ENCODE peak calls at places on chromosomes 5 and 9, in seven cellular contexts. V, Q, Y, P, A, T and S are unnamed samples. For H3K36me3, the result is how much of the 10 kb centered on the place peaks cover.

GRCh38 chr9:463455-464125 is 248.9 kb downstream of the DOCK8 start:
- DNase-seq in P (no peak), Y (no peak), V (no peak), Q (peak), A (no peak), T (no peak), S (no peak)

GRCh38 chr5:142437563-142437962 is 112.7 kb upstream of the SPRY4 start:
- DNase-seq in Q (no peak), T (no peak), V (no peak), P (no peak), Y (no peak), A (no peak), S (no peak)

GRCh38 chr5:82467006-82467561 is 188.9 kb upstream of the RPS23 start:
- DNase-seq in P (peak), T (no peak), A (no peak), Y (peak), Q (no peak), V (no peak), S (no peak)

GRCh38 chr5:176533894-176534611 is 3.1 kb downstream of the RNF44 start:
- DNase-seq in V (no peak), P (no peak), A (peak), Q (peak), Y (peak), T (no peak), S (peak)

GRCh38 chr5:65172486-65173129 is 309.1 kb downstream of the ADAMTS6 start:
- DNase-seq in T (no peak), A (no peak), V (no peak), Y (peak), P (no peak), Q (no peak), S (peak)

GRCh38 chr5:143698534-143698933 is 113.4 kb upstream of the HMHB1 start:
- DNase-seq in Q (no peak), P (no peak), Y (no peak), A (no peak), T (no peak), V (no peak), S (no peak)

GRCh38 chr9:75071530-75072122 is 16.3 kb downstream of the NMRK1 start:
- DNase-seq in V (peak), Q (peak), P (no peak), T (no peak), A (no peak), Y (no peak), S (peak)

GRCh38 chr5:177306674-177307543 is 3.3 kb downstream of the PRELID1 start:
- DNase-seq in P (no peak), T (no peak), V (no peak), Y (peak), A (no peak), Q (no peak), S (no peak)

GRCh38 chr9:135009711-135010362 is 77.6 kb upstream of the OLFM1 start:
- DNase-seq in Q (no peak), T (no peak), A (no peak), V (no peak), Y (no peak), P (no peak), S (no peak)

GRCh38 chr5:169006878-169007790 is 293.8 kb downstream of the SLIT3 start:
- DNase-seq in P (no peak), Y (peak), A (no peak), T (no peak), V (no peak), Q (peak), S (peak)

GRCh38 chr5:169083394-169084018 is 217.4 kb downstream of the SLIT3 start:
- DNase-seq in Y (no peak), V (no peak), P (no peak), A (no peak), T (no peak), Q (no peak), S (no peak)

GRCh38 chr5:11650936-11651335 is 253.3 kb downstream of the CTNND2 start:
- DNase-seq in V (no peak), Q (no peak), A (no peak), Y (no peak), T (no peak), P (no peak), S (no peak)

GRCh38 chr5:149730620-149731331 is 666 bp downstream of the PPARGC1B start:
- DNase-seq in P (no peak), T (peak), V (peak), A (peak), Q (peak), Y (peak), S (no peak)

GRCh38 chr5:134245101-134245604 is 19.3 kb upstream of the PPP2CA start:
- DNase-seq in Q (peak), A (no peak), Y (peak), P (no peak), T (peak), V (no peak), S (peak)

GRCh38 chr9:19409406-19410194 is 791 bp downstream of the ACER2 start:
- DNase-seq in P (no peak), V (peak), T (peak), Q (peak), Y (peak), A (peak), S (peak)

GRCh38 chr9:129631673-129632129 is 5.7 kb downstream of the NTMT1 start:
- DNase-seq in T (no peak), P (no peak), V (no peak), A (no peak), Y (no peak), Q (no peak), S (no peak)

GRCh38 chr5:178331491-178331981 is 98.9 kb upstream of the PHYKPL start:
- DNase-seq in V (no peak), Q (peak), P (no peak), A (peak), T (peak), Y (peak), S (peak)

GRCh38 chr5:757931-758697 is 26.4 kb downstream of the ZDHHC11B start:
- DNase-seq in V (no peak), Q (no peak), T (peak), Y (no peak), A (peak), P (no peak), S (no peak)

GRCh38 chr5:129148-129547 is 37.2 kb downstream of the PLEKHG4B start:
- DNase-seq in P (no peak), A (no peak), Q (no peak), T (no peak), V (no peak), Y (no peak), S (no peak)

GRCh38 chr9:130448771-130449170 is 4.0 kb downstream of the ASS1 start:
- DNase-seq in Y (no peak), T (no peak), Q (no peak), P (no peak), A (no peak), V (no peak), S (no peak)

GRCh38 chr5:173673295-173674170 is 57.1 kb upstream of the BOD1 start:
- DNase-seq in V (no peak), Y (no peak), T (no peak), P (no peak), Q (no peak), A (peak), S (no peak)

GRCh38 chr9:98707158-98708102 is 1.3 kb downstream of the GABBR2 start:
- DNase-seq in A (no peak), V (peak), Y (peak), T (peak), Q (peak), P (no peak), S (peak)

GRCh38 chr9:3244963-3245653 is 280.7 kb downstream of the RFX3 start:
- DNase-seq in Y (peak), T (no peak), V (no peak), A (no peak), P (no peak), Q (no peak), S (no peak)

GRCh38 chr5:59756373-59757035 is 137.0 kb downstream of the PDE4D start:
- DNase-seq in V (no peak), Y (no peak), T (no peak), P (no peak), A (no peak), Q (peak), S (peak)

GRCh38 chr5:59760798-59761348 is 132.7 kb downstream of the PDE4D start:
- DNase-seq in Y (peak), Q (peak), A (no peak), T (no peak), V (no peak), P (no peak), S (peak)

GRCh38 chr5:59759600-59760357 is 133.7 kb downstream of the PDE4D start:
- DNase-seq in T (no peak), A (no peak), Q (peak), Y (peak), V (no peak), P (no peak), S (peak)

GRCh38 chr5:59757442-59757841 is 136.1 kb downstream of the PDE4D start:
- DNase-seq in Y (peak), P (no peak), V (no peak), A (no peak), Q (peak), T (no peak), S (peak)

GRCh38 chr5:59758566-59758965 is 135.0 kb downstream of the PDE4D start:
- DNase-seq in T (no peak), Y (no peak), P (no peak), Q (no peak), V (no peak), A (no peak), S (peak)
- H3K36me3 ChIP-seq in T (under half), Y (under half), P (under half), Q (under half), V (under half), A (under half), S (under half)

GRCh38 chr9:77999231-77999631 is 32.4 kb downstream of the GNAQ start:
- DNase-seq in Y (peak), Q (no peak), P (no peak), T (no peak), A (no peak), V (no peak), S (no peak)
- H3K4me3 ChIP-seq in Y (peak), Q (no peak), P (no peak), T (no peak), A (no peak), V (no peak), S (no peak)

DNA sequence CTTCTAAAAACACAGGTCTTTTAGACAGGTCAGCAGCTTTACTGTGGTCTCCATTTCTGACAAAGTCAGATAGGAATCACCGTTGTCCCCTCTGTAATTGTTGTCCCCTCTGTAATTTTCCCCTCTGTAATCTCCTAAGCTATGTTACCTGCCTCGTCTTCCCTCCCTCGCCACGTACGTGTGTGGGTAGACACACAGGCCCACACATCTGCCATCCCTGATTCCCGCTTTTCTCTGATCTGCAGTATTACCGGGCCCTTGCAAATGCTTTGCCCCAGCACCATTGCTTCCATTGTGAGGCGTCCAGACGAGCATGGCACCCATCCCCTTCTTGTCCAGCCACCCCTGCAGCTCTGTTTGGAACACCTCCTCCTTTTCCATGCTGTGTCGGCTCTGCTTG is 45.0 kb upstream of the POMT1 start:
- DNase-seq in V (no peak), Q (no peak), T (no peak), Y (no peak), A (peak), P (no peak), S (no peak)
- H3K36me3 ChIP-seq in V (half or more), Q (under half), T (half or more), Y (half or more), A (under half), P (under half), S (under half)

DNA sequence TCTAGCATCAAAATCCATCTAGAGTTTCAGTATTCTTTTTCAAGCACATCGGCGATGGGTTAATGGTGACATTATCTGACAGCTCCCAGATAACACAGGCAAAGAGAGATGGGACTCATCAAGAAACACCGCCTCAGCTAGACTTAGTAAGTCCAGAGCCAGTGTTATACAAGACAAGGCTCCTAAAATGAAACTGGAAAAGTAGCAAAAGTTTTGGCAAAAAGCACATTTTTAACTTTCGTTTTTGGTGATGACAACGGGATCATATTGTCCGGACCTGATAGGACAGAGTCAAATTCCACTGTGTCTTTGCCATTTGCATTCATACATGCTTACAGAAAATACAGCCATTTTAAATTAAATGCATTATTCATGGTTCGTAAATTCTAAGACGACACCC is 152.0 kb downstream of the CRB2 start:
- DNase-seq in P (no peak), V (no peak), A (no peak), T (no peak), Y (peak), Q (no peak), S (no peak)
- H3K4me3 ChIP-seq in P (no peak), V (no peak), A (no peak), T (peak), Y (peak), Q (no peak), S (no peak)

GRCh38 chr5:131426011-131426410 is 162.2 kb downstream of the CDC42SE2 start:
- DNase-seq in T (no peak), Q (no peak), P (no peak), A (no peak), Y (no peak), V (no peak), S (no peak)
- H3K36me3 ChIP-seq in T (half or more), Q (under half), P (under half), A (under half), Y (under half), V (half or more), S (under half)

GRCh38 chr5:153983885-153984284 is 54.8 kb downstream of the FAM114A2 start:
- DNase-seq in A (no peak), T (no peak), Y (no peak), V (no peak), P (no peak), Q (no peak), S (no peak)
- H3K4me3 ChIP-seq in A (no peak), T (no peak), Y (no peak), V (no peak), P (no peak), Q (no peak), S (no peak)

GRCh38 chr9:92043002-92043401 is 72.2 kb downstream of the SPTLC1 start:
- DNase-seq in P (no peak), V (no peak), A (no peak), T (no peak), Q (no peak), Y (no peak), S (no peak)

GRCh38 chr9:92047500-92047899 is 67.7 kb downstream of the SPTLC1 start:
- DNase-seq in T (no peak), P (no peak), Y (no peak), Q (no peak), A (no peak), V (no peak), S (no peak)

GRCh38 chr9:92044945-92045344 is 70.3 kb downstream of the SPTLC1 start:
- DNase-seq in T (no peak), A (no peak), P (no peak), Y (no peak), V (peak), Q (no peak), S (no peak)

GRCh38 chr9:92046676-92047075 is 68.5 kb downstream of the SPTLC1 start:
- DNase-seq in V (no peak), Y (no peak), A (no peak), Q (no peak), P (no peak), T (no peak), S (no peak)

DNA sequence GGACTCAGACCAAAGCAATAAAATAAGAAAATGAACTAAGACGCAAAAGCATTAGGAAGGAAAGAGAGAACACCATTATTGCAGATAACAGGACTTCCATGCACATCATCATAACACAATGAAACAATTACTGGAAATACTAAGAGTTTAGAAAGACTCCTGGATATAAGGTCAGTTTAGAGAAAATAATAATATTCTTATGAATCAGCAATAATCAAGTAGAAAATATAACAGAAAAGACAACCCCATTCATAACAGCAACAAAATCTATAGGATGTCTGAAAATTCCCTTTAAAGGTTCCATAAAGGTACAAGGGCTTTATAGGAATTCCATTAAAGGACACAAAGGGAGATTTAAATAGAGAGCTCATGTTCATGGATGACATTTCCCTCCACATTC is 73.0 kb downstream of the SPTLC1 start:
- DNase-seq in T (no peak), Y (no peak), V (no peak), A (no peak), P (no peak), Q (no peak), S (no peak)
- H3K36me3 ChIP-seq in T (half or more), Y (half or more), V (half or more), A (under half), P (under half), Q (under half), S (under half)

GRCh38 chr9:109536859-109537258 is 38.8 kb upstream of the PTPN3 start:
- DNase-seq in Y (no peak), V (no peak), A (no peak), T (no peak), P (no peak), Q (no peak), S (no peak)

GRCh38 chr9:109537288-109537687 is 39.2 kb upstream of the PTPN3 start:
- DNase-seq in Q (no peak), A (no peak), V (no peak), P (no peak), T (no peak), Y (no peak), S (peak)

GRCh38 chr9:109534151-109534550 is 36.0 kb upstream of the PTPN3 start:
- DNase-seq in A (no peak), T (no peak), Q (no peak), Y (no peak), V (no peak), P (no peak), S (no peak)

GRCh38 chr9:109538346-109538745 is 40.2 kb upstream of the PTPN3 start:
- DNase-seq in Y (no peak), T (no peak), A (no peak), Q (peak), V (no peak), P (no peak), S (peak)

DNA sequence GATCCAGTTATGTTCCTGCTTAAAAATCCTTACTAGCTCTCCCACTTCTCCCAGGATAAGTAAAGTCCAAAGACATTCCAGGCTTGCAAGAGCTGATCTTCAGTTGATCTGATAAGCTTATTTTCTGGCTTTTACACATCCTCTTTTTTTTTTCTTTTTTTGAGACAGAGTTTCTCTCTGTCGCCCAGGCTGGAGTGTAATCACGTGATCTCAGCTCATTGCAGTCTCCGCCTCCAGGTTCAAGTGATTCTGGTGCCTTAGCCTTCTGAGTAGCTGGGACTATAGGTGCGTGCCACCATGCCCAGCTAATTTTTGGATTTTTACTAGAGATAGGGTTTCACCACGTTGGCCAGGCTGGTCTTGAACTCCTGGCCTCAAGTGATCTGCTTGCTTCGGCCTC is 37.3 kb upstream of the PTPN3 start:
- DNase-seq in T (no peak), V (no peak), Y (no peak), A (no peak), Q (no peak), P (no peak), S (no peak)
- H3K4me3 ChIP-seq in T (no peak), V (no peak), Y (no peak), A (no peak), Q (no peak), P (no peak), S (no peak)

GRCh38 chr9:33932078-33932807 is 115.3 kb downstream of the UBE2R2 start:
- DNase-seq in Y (no peak), A (no peak), V (no peak), Q (no peak), P (no peak), T (no peak), S (no peak)
- H3K36me3 ChIP-seq in Y (under half), A (under half), V (half or more), Q (under half), P (under half), T (half or more), S (under half)